ENCODE peak calls at places on chromosomes 11 and 22, in seven cellular contexts. One of them, this sample, is unnamed.
A peak's percentile ranks its signal among the peaks of the same experiment; 100 is the strongest.

GRCh38 chr22:49147171-49147570 is 680.5 kb downstream of the BRD1 start:
- DNase-seq in H1: no peak
- DNase-seq in IMR-90: no peak
- DNase-seq in mesenchymal stem cell: no peak
- DNase-seq in neuronal stem cell: no peak
- DNase-seq in mesendoderm: no peak
- DNase-seq in trophoblast cell: no peak
- DNase-seq in this sample: no peak

GRCh38 chr11:1508491-1508891 is 21.9 kb upstream of the MOB2 start:
- DNase-seq in IMR-90: no peak
- DNase-seq in mesendoderm: no peak
- DNase-seq in mesenchymal stem cell: no peak
- DNase-seq in neuronal stem cell: no peak
- DNase-seq in trophoblast cell: no peak
- DNase-seq in H1: no peak
- DNase-seq in this sample: no peak

GRCh38 chr11:83069441-83070043 is 2.2 kb downstream of the RAB30 start:
- DNase-seq in mesenchymal stem cell: peak; percentile 26
- DNase-seq in IMR-90: no peak
- DNase-seq in trophoblast cell: no peak
- DNase-seq in mesendoderm: peak; percentile 18
- DNase-seq in neuronal stem cell: no peak
- DNase-seq in H1: no peak
- DNase-seq in this sample: no peak

GRCh38 chr11:58965246-58965985 is 26.1 kb downstream of the GLYATL1 start:
- DNase-seq in trophoblast cell: peak; percentile 37
- DNase-seq in mesendoderm: no peak
- DNase-seq in H1: no peak
- DNase-seq in IMR-90: peak; percentile 38
- DNase-seq in neuronal stem cell: no peak
- DNase-seq in mesenchymal stem cell: no peak
- DNase-seq in this sample: no peak

GRCh38 chr11:87926250-87926970 is 248.8 kb downstream of the RAB38 start:
- DNase-seq in mesenchymal stem cell: peak; percentile 70
- DNase-seq in IMR-90: peak; percentile 49
- DNase-seq in mesendoderm: peak; percentile 80
- DNase-seq in H1: no peak
- DNase-seq in trophoblast cell: peak; percentile 8
- DNase-seq in neuronal stem cell: no peak
- DNase-seq in this sample: peak; percentile 43

GRCh38 chr11:115930886-115931537 is 426.8 kb upstream of the CADM1 start:
- DNase-seq in mesenchymal stem cell: no peak
- DNase-seq in H1: no peak
- DNase-seq in IMR-90: no peak
- DNase-seq in trophoblast cell: no peak
- DNase-seq in neuronal stem cell: no peak
- DNase-seq in mesendoderm: no peak
- DNase-seq in this sample: no peak

GRCh38 chr11:58058276-58059010 is 27.7 kb downstream of the OR6Q1 start:
- DNase-seq in IMR-90: no peak
- DNase-seq in trophoblast cell: no peak
- DNase-seq in neuronal stem cell: no peak
- DNase-seq in mesenchymal stem cell: no peak
- DNase-seq in H1: no peak
- DNase-seq in mesendoderm: peak; percentile 76
- DNase-seq in this sample: no peak

GRCh38 chr11:5225480-5225871 is 1.4 kb downstream of the HBB start:
- DNase-seq in IMR-90: no peak
- DNase-seq in trophoblast cell: no peak
- DNase-seq in mesenchymal stem cell: no peak
- DNase-seq in mesendoderm: no peak
- DNase-seq in neuronal stem cell: no peak
- DNase-seq in H1: no peak
- DNase-seq in this sample: no peak

GRCh38 chr22:18157714-18158028 is 7.7 kb downstream of the USP18 start:
- DNase-seq in trophoblast cell: no peak
- DNase-seq in IMR-90: no peak
- DNase-seq in neuronal stem cell: no peak
- DNase-seq in H1: no peak
- DNase-seq in mesenchymal stem cell: no peak
- DNase-seq in mesendoderm: no peak
- DNase-seq in this sample: no peak

DNA sequence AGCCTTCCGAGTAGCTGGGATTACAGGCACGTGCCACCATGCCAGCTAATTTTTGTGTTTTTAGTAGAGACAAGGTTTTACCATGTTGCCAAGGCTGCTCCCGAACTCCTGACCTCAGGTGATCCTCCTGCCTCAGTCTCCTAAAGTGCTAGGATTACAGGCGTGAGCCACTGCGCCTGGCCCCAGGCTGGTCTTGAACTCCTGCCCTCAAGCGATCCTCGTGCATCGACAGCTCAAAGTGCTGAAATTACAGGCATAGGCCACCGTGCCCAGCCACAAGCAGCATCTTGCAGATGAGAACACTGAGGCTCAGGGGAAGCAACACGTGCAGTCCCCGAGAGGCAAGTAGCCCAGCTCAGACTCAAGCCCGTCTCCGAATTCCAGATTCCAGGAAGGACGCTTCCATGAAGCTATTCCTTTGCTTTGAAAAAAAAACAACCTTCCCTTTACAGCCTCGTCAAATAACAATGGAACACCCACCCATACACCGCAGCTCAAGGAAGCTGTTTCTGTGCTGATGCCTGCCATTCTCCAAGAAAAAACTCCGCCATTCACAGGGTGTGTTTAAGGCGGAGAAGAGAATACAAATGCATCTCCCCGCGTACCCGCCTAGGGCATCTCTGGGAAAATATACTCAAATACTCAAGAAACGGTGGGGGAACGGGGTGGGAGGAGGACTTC is 34.5 kb upstream of the PDGFB start:
- DNase-seq in neuronal stem cell: no peak
- DNase-seq in H1: no peak
- DNase-seq in trophoblast cell: no peak
- DNase-seq in mesenchymal stem cell: no peak
- DNase-seq in mesendoderm: no peak
- DNase-seq in IMR-90: no peak
- DNase-seq in this sample: no peak
- H3K18ac ChIP-seq in neuronal stem cell: peak overlapping the region; percentile 88
- H3K18ac ChIP-seq in H1: no peak overlapping the region
- H3K18ac ChIP-seq in trophoblast cell: no peak overlapping the region
- H3K18ac ChIP-seq in mesenchymal stem cell: peak overlapping the region; percentile 11
- H3K18ac ChIP-seq in mesendoderm: no peak overlapping the region
- H3K18ac ChIP-seq in IMR-90: no peak overlapping the region
- H3K18ac ChIP-seq in this sample: no peak overlapping the region

DNA sequence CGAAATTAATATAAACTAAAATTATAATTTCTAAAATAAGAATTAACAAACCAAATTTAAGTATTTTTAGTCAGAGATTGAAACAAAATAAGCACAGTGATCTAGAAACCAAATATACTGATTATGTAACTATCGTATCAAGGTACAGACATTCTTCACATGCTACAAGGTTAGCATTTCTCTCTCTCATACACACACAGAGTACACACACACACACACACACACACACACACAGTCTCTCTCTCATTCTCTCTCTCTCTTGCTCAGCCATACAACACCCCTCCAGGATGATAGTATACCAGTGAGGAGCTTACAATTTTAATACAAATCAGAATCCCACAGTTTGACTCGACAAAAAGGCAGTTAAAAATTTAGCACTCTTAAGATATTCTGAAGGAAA is 66.0 kb downstream of the RDX start:
- DNase-seq in neuronal stem cell: no peak
- DNase-seq in mesendoderm: no peak
- DNase-seq in IMR-90: no peak
- DNase-seq in H1: no peak
- DNase-seq in trophoblast cell: no peak
- DNase-seq in mesenchymal stem cell: no peak
- DNase-seq in this sample: no peak
- H3K4ac ChIP-seq in neuronal stem cell: no peak overlapping the region
- H3K4ac ChIP-seq in mesendoderm: no peak overlapping the region
- H3K4ac ChIP-seq in IMR-90: no peak overlapping the region
- H3K4ac ChIP-seq in H1: no peak overlapping the region
- H3K4ac ChIP-seq in trophoblast cell: no peak overlapping the region
- H3K4ac ChIP-seq in mesenchymal stem cell: no peak overlapping the region
- H3K4ac ChIP-seq in this sample: no peak overlapping the region

DNA sequence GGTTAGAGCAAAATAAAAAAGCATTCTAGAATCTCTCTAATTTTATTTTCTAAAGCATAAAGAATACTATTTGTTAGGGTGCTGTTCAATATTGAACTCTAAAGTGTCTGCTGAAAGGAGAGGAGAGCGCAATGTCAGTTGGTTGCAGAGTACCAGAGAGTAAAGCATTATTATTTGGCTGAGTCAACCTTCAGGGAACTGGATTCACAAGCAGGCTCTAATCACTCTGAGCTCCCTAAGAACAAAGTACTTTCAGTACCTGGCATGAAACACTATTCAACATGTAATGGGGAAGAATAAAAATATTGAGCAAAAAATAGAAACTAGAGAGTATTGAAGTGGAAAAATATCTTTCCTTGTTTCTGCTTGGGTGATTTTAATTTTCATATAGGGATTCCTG is 961.0 kb upstream of the CCDC90B start:
- DNase-seq in trophoblast cell: no peak
- DNase-seq in neuronal stem cell: no peak
- DNase-seq in H1: no peak
- DNase-seq in IMR-90: no peak
- DNase-seq in mesenchymal stem cell: no peak
- DNase-seq in mesendoderm: no peak
- DNase-seq in this sample: no peak
- H3K18ac ChIP-seq in trophoblast cell: no peak overlapping the region
- H3K18ac ChIP-seq in neuronal stem cell: no peak overlapping the region
- H3K18ac ChIP-seq in H1: no peak overlapping the region
- H3K18ac ChIP-seq in IMR-90: no peak overlapping the region
- H3K18ac ChIP-seq in mesenchymal stem cell: no peak overlapping the region
- H3K18ac ChIP-seq in mesendoderm: no peak overlapping the region
- H3K18ac ChIP-seq in this sample: no peak overlapping the region

GRCh38 chr11:36333468-36333867 is 37.4 kb downstream of the PRR5L start:
- DNase-seq in IMR-90: peak; percentile 33
- DNase-seq in mesenchymal stem cell: peak; percentile 46
- DNase-seq in neuronal stem cell: no peak
- DNase-seq in trophoblast cell: no peak
- DNase-seq in mesendoderm: no peak
- DNase-seq in H1: no peak
- DNase-seq in this sample: no peak
- H3K4ac ChIP-seq in IMR-90: no peak overlapping the region
- H3K4ac ChIP-seq in mesenchymal stem cell: no peak overlapping the region
- H3K4ac ChIP-seq in neuronal stem cell: no peak overlapping the region
- H3K4ac ChIP-seq in trophoblast cell: no peak overlapping the region
- H3K4ac ChIP-seq in mesendoderm: no peak overlapping the region
- H3K4ac ChIP-seq in H1: no peak overlapping the region
- H3K4ac ChIP-seq in this sample: no peak overlapping the region

GRCh38 chr11:78932757-78933156 is 358.1 kb upstream of the NARS2 start:
- DNase-seq in mesenchymal stem cell: no peak
- DNase-seq in H1: no peak
- DNase-seq in neuronal stem cell: no peak
- DNase-seq in mesendoderm: no peak
- DNase-seq in trophoblast cell: no peak
- DNase-seq in IMR-90: no peak
- DNase-seq in this sample: no peak

GRCh38 chr11:78929906-78930220 is 355.2 kb upstream of the NARS2 start:
- DNase-seq in neuronal stem cell: no peak
- DNase-seq in mesenchymal stem cell: no peak
- DNase-seq in mesendoderm: no peak
- DNase-seq in H1: no peak
- DNase-seq in IMR-90: no peak
- DNase-seq in trophoblast cell: no peak
- DNase-seq in this sample: no peak

GRCh38 chr11:78929092-78929905 is 354.6 kb upstream of the NARS2 start:
- DNase-seq in H1: peak; percentile 54
- DNase-seq in neuronal stem cell: peak; percentile 68
- DNase-seq in mesendoderm: peak; percentile 64
- DNase-seq in mesenchymal stem cell: no peak
- DNase-seq in trophoblast cell: no peak
- DNase-seq in IMR-90: no peak
- DNase-seq in this sample: peak; percentile 75

GRCh38 chr11:78931891-78932290 is 357.2 kb upstream of the NARS2 start:
- DNase-seq in IMR-90: no peak
- DNase-seq in mesenchymal stem cell: no peak
- DNase-seq in H1: no peak
- DNase-seq in neuronal stem cell: no peak
- DNase-seq in mesendoderm: no peak
- DNase-seq in trophoblast cell: no peak
- DNase-seq in this sample: no peak

GRCh38 chr11:78930810-78931209 is 356.1 kb upstream of the NARS2 start:
- DNase-seq in IMR-90: no peak
- DNase-seq in neuronal stem cell: no peak
- DNase-seq in mesenchymal stem cell: no peak
- DNase-seq in H1: no peak
- DNase-seq in trophoblast cell: no peak
- DNase-seq in mesendoderm: no peak
- DNase-seq in this sample: no peak
- H3K18ac ChIP-seq in IMR-90: no peak overlapping the region
- H3K18ac ChIP-seq in neuronal stem cell: no peak overlapping the region
- H3K18ac ChIP-seq in mesenchymal stem cell: no peak overlapping the region
- H3K18ac ChIP-seq in H1: no peak overlapping the region
- H3K18ac ChIP-seq in trophoblast cell: no peak overlapping the region
- H3K18ac ChIP-seq in mesendoderm: no peak overlapping the region
- H3K18ac ChIP-seq in this sample: no peak overlapping the region

This sample was measured in H9.